ENCODE peak calls at places on chromosomes 2 and 18, in nine cellular contexts. One of them, this sample, is unnamed.

GRCh38 chr2:75432761-75433361 is 127.9 kb downstream of the EVA1A start:
- DNase-seq in KBM-7: no peak
- DNase-seq in Peyer's patch: peak
- DNase-seq in stimulated activated CD8-positive, alpha-beta memory T cell treated with anti-CD3 and anti-CD28 coated beads, Interleukin-2, amount 100 ng/mL, for 48 hours: no peak
- DNase-seq in globus pallidus: no peak
- DNase-seq in NCI-H1105 treated with DMSO at 0.1 percent for 48 hours: no peak
- DNase-seq in mesendoderm: peak
- DNase-seq in fibroblast of pulmonary artery: no peak
- DNase-seq in GM12891: peak
- DNase-seq in this sample: peak

GRCh38 chr2:80126596-80127189 is 177.9 kb downstream of the LRRTM1 start:
- DNase-seq in fibroblast of pulmonary artery: peak
- DNase-seq in globus pallidus: no peak
- DNase-seq in NCI-H1105 treated with DMSO at 0.1 percent for 48 hours: no peak
- DNase-seq in GM12891: no peak
- DNase-seq in Peyer's patch: no peak
- DNase-seq in stimulated activated CD8-positive, alpha-beta memory T cell treated with anti-CD3 and anti-CD28 coated beads, Interleukin-2, amount 100 ng/mL, for 48 hours: no peak
- DNase-seq in KBM-7: no peak
- DNase-seq in mesendoderm: no peak
- DNase-seq in this sample: peak

GRCh38 chr2:172914277-172915003 is 161.2 kb upstream of the MAP3K20 start:
- DNase-seq in globus pallidus: no peak
- DNase-seq in GM12891: no peak
- DNase-seq in Peyer's patch: no peak
- DNase-seq in fibroblast of pulmonary artery: no peak
- DNase-seq in mesendoderm: no peak
- DNase-seq in NCI-H1105 treated with DMSO at 0.1 percent for 48 hours: no peak
- DNase-seq in stimulated activated CD8-positive, alpha-beta memory T cell treated with anti-CD3 and anti-CD28 coated beads, Interleukin-2, amount 100 ng/mL, for 48 hours: no peak
- DNase-seq in KBM-7: no peak
- DNase-seq in this sample: no peak

GRCh38 chr2:11938196-11938595 is 191.8 kb downstream of the LPIN1 start:
- DNase-seq in KBM-7: no peak
- DNase-seq in Peyer's patch: no peak
- DNase-seq in stimulated activated CD8-positive, alpha-beta memory T cell treated with anti-CD3 and anti-CD28 coated beads, Interleukin-2, amount 100 ng/mL, for 48 hours: no peak
- DNase-seq in globus pallidus: no peak
- DNase-seq in GM12891: no peak
- DNase-seq in NCI-H1105 treated with DMSO at 0.1 percent for 48 hours: no peak
- DNase-seq in fibroblast of pulmonary artery: peak
- DNase-seq in mesendoderm: no peak
- DNase-seq in this sample: no peak

GRCh38 chr2:62698653-62699052 is 6.9 kb upstream of the EHBP1 start:
- DNase-seq in NCI-H1105 treated with DMSO at 0.1 percent for 48 hours: no peak
- DNase-seq in GM12891: no peak
- DNase-seq in stimulated activated CD8-positive, alpha-beta memory T cell treated with anti-CD3 and anti-CD28 coated beads, Interleukin-2, amount 100 ng/mL, for 48 hours: no peak
- DNase-seq in Peyer's patch: no peak
- DNase-seq in fibroblast of pulmonary artery: no peak
- DNase-seq in KBM-7: no peak
- DNase-seq in globus pallidus: no peak
- DNase-seq in mesendoderm: no peak
- DNase-seq in this sample: no peak

GRCh38 chr2:200471928-200472645 is 37.8 kb downstream of the KCTD18 start:
- DNase-seq in stimulated activated CD8-positive, alpha-beta memory T cell treated with anti-CD3 and anti-CD28 coated beads, Interleukin-2, amount 100 ng/mL, for 48 hours: no peak
- DNase-seq in mesendoderm: peak
- DNase-seq in Peyer's patch: no peak
- DNase-seq in NCI-H1105 treated with DMSO at 0.1 percent for 48 hours: no peak
- DNase-seq in fibroblast of pulmonary artery: no peak
- DNase-seq in GM12891: no peak
- DNase-seq in globus pallidus: no peak
- DNase-seq in KBM-7: no peak
- DNase-seq in this sample: no peak

GRCh38 chr2:56013475-56013874 is 89.9 kb upstream of the EFEMP1 start:
- DNase-seq in Peyer's patch: no peak
- DNase-seq in fibroblast of pulmonary artery: no peak
- DNase-seq in mesendoderm: no peak
- DNase-seq in stimulated activated CD8-positive, alpha-beta memory T cell treated with anti-CD3 and anti-CD28 coated beads, Interleukin-2, amount 100 ng/mL, for 48 hours: no peak
- DNase-seq in NCI-H1105 treated with DMSO at 0.1 percent for 48 hours: no peak
- DNase-seq in KBM-7: no peak
- DNase-seq in GM12891: no peak
- DNase-seq in globus pallidus: no peak
- DNase-seq in this sample: peak

GRCh38 chr2:22626621-22627020 is 758.4 kb upstream of the KLHL29 start:
- DNase-seq in KBM-7: no peak
- DNase-seq in globus pallidus: no peak
- DNase-seq in mesendoderm: peak
- DNase-seq in NCI-H1105 treated with DMSO at 0.1 percent for 48 hours: no peak
- DNase-seq in Peyer's patch: no peak
- DNase-seq in fibroblast of pulmonary artery: no peak
- DNase-seq in stimulated activated CD8-positive, alpha-beta memory T cell treated with anti-CD3 and anti-CD28 coated beads, Interleukin-2, amount 100 ng/mL, for 48 hours: no peak
- DNase-seq in GM12891: no peak
- DNase-seq in this sample: no peak

GRCh38 chr2:9366041-9366440 is 57.3 kb downstream of the ITGB1BP1 start:
- DNase-seq in fibroblast of pulmonary artery: no peak
- DNase-seq in stimulated activated CD8-positive, alpha-beta memory T cell treated with anti-CD3 and anti-CD28 coated beads, Interleukin-2, amount 100 ng/mL, for 48 hours: no peak
- DNase-seq in Peyer's patch: no peak
- DNase-seq in NCI-H1105 treated with DMSO at 0.1 percent for 48 hours: no peak
- DNase-seq in KBM-7: no peak
- DNase-seq in GM12891: no peak
- DNase-seq in mesendoderm: no peak
- DNase-seq in globus pallidus: no peak
- DNase-seq in this sample: no peak

GRCh38 chr18:30385684-30386083 is 656.9 kb downstream of the DSC3 start:
- DNase-seq in mesendoderm: no peak
- DNase-seq in globus pallidus: no peak
- DNase-seq in KBM-7: no peak
- DNase-seq in GM12891: no peak
- DNase-seq in NCI-H1105 treated with DMSO at 0.1 percent for 48 hours: no peak
- DNase-seq in Peyer's patch: no peak
- DNase-seq in stimulated activated CD8-positive, alpha-beta memory T cell treated with anti-CD3 and anti-CD28 coated beads, Interleukin-2, amount 100 ng/mL, for 48 hours: no peak
- DNase-seq in fibroblast of pulmonary artery: no peak
- DNase-seq in this sample: no peak

GRCh38 chr2:175233135-175233719 is 51.7 kb upstream of the ATP5MC3 start:
- DNase-seq in fibroblast of pulmonary artery: peak
- DNase-seq in GM12891: no peak
- DNase-seq in KBM-7: no peak
- DNase-seq in stimulated activated CD8-positive, alpha-beta memory T cell treated with anti-CD3 and anti-CD28 coated beads, Interleukin-2, amount 100 ng/mL, for 48 hours: no peak
- DNase-seq in mesendoderm: no peak
- DNase-seq in globus pallidus: no peak
- DNase-seq in NCI-H1105 treated with DMSO at 0.1 percent for 48 hours: no peak
- DNase-seq in Peyer's patch: no peak
- DNase-seq in this sample: peak

GRCh38 chr2:171406044-171406443 is 27.7 kb downstream of the METTL8 start:
- DNase-seq in mesendoderm: no peak
- DNase-seq in GM12891: no peak
- DNase-seq in globus pallidus: no peak
- DNase-seq in stimulated activated CD8-positive, alpha-beta memory T cell treated with anti-CD3 and anti-CD28 coated beads, Interleukin-2, amount 100 ng/mL, for 48 hours: no peak
- DNase-seq in NCI-H1105 treated with DMSO at 0.1 percent for 48 hours: no peak
- DNase-seq in fibroblast of pulmonary artery: no peak
- DNase-seq in Peyer's patch: no peak
- DNase-seq in KBM-7: no peak
- DNase-seq in this sample: no peak

GRCh38 chr2:240872317-240873097 is 3.9 kb downstream of the AGXT start:
- DNase-seq in globus pallidus: no peak
- DNase-seq in GM12891: no peak
- DNase-seq in mesendoderm: no peak
- DNase-seq in fibroblast of pulmonary artery: no peak
- DNase-seq in Peyer's patch: no peak
- DNase-seq in NCI-H1105 treated with DMSO at 0.1 percent for 48 hours: no peak
- DNase-seq in stimulated activated CD8-positive, alpha-beta memory T cell treated with anti-CD3 and anti-CD28 coated beads, Interleukin-2, amount 100 ng/mL, for 48 hours: no peak
- DNase-seq in KBM-7: no peak
- DNase-seq in this sample: no peak

GRCh38 chr2:113173563-113174368 is at the start of gene PSD4:
- DNase-seq in fibroblast of pulmonary artery: no peak
- DNase-seq in Peyer's patch: peak
- DNase-seq in NCI-H1105 treated with DMSO at 0.1 percent for 48 hours: no peak
- DNase-seq in mesendoderm: peak
- DNase-seq in KBM-7: peak
- DNase-seq in GM12891: peak
- DNase-seq in globus pallidus: peak
- DNase-seq in stimulated activated CD8-positive, alpha-beta memory T cell treated with anti-CD3 and anti-CD28 coated beads, Interleukin-2, amount 100 ng/mL, for 48 hours: peak
- DNase-seq in this sample: no peak

GRCh38 chr2:196587739-196588138 is 51.8 kb upstream of the CCDC150 start:
- DNase-seq in Peyer's patch: no peak
- DNase-seq in stimulated activated CD8-positive, alpha-beta memory T cell treated with anti-CD3 and anti-CD28 coated beads, Interleukin-2, amount 100 ng/mL, for 48 hours: no peak
- DNase-seq in globus pallidus: no peak
- DNase-seq in KBM-7: no peak
- DNase-seq in NCI-H1105 treated with DMSO at 0.1 percent for 48 hours: no peak
- DNase-seq in mesendoderm: no peak
- DNase-seq in GM12891: no peak
- DNase-seq in fibroblast of pulmonary artery: no peak
- DNase-seq in this sample: no peak

This sample was measured in kidney tubule cell.